ENCODE peak calls at places on chromosomes 11 and 22, in six cellular contexts. E is neuronal stem cell; K is stomach; H is psoas muscle; V is GM23338; L is effector memory CD4-positive, alpha-beta T cell. I is an unnamed sample.

GRCh38 chr22:29820941-29821789 is 16.9 kb downstream of the ASCC2 start:
- DNase-seq in E (no peak), K (peak), H (peak), V (no peak), L (no peak), I (peak)

GRCh38 chr22:23522642-23523251 is 57.3 kb downstream of the IGLL1 start:
- DNase-seq in E (no peak), K (no peak), H (peak), V (peak), L (no peak), I (peak)

GRCh38 chr11:134518616-134519389 is 106.8 kb upstream of the B3GAT1 start:
- DNase-seq in E (no peak), K (no peak), H (peak), V (no peak), L (no peak), I (no peak)

GRCh38 chr22:30008401-30008800 is 71.9 kb upstream of the HORMAD2 start:
- DNase-seq in E (no peak), K (no peak), H (no peak), V (no peak), L (no peak), I (no peak)

GRCh38 chr11:15720460-15720859 is 605.7 kb downstream of the INSC start:
- DNase-seq in E (no peak), K (no peak), H (no peak), V (no peak), L (no peak), I (no peak)

GRCh38 chr22:29994941-29995340 is 85.3 kb upstream of the HORMAD2 start:
- DNase-seq in E (no peak), K (no peak), H (no peak), V (no peak), L (no peak), I (no peak)

GRCh38 chr11:105081412-105082150 is 36.4 kb upstream of the CARD16 start:
- DNase-seq in E (no peak), K (no peak), H (no peak), V (peak), L (no peak), I (no peak)

GRCh38 chr11:6681505-6681904 is 1.6 kb downstream of the MRPL17 start:
- DNase-seq in E (no peak), K (no peak), H (no peak), V (no peak), L (no peak), I (no peak)

GRCh38 chr11:27116684-27117083 is 76.1 kb downstream of the BBOX1 start:
- DNase-seq in E (no peak), K (no peak), H (no peak), V (no peak), L (no peak), I (no peak)

GRCh38 chr11:46304605-46305004 is 27.1 kb downstream of the CREB3L1 start:
- DNase-seq in E (no peak), K (no peak), H (no peak), V (no peak), L (no peak), I (peak)

GRCh38 chr11:126647735-126648134 is 292.2 kb downstream of the ST3GAL4 start:
- DNase-seq in E (no peak), K (no peak), H (no peak), V (no peak), L (no peak), I (no peak)

GRCh38 chr11:126546191-126546590 is 190.7 kb downstream of the ST3GAL4 start:
- DNase-seq in E (no peak), K (no peak), H (no peak), V (no peak), L (no peak), I (no peak)

GRCh38 chr11:117143390-117143789 is 697 bp upstream of the PAFAH1B2 start:
- DNase-seq in E (peak), K (peak), H (peak), V (peak), L (no peak), I (peak)

GRCh38 chr11:14185461-14185860 is 173.5 kb downstream of the RRAS2 start:
- DNase-seq in E (no peak), K (no peak), H (no peak), V (no peak), L (no peak), I (no peak)

GRCh38 chr11:104106136-104106754 is 57.7 kb downstream of the PDGFD start:
- DNase-seq in E (no peak), K (no peak), H (no peak), V (no peak), L (no peak), I (no peak)

GRCh38 chr11:69475141-69475865 is 6.2 kb upstream of the LINC01488 start:
- DNase-seq in E (no peak), K (no peak), H (peak), V (no peak), L (no peak), I (peak)

GRCh38 chr11:69475866-69476714 is 5.4 kb upstream of the LINC01488 start:
- DNase-seq in E (no peak), K (no peak), H (peak), V (peak), L (no peak), I (peak)

GRCh38 chr11:69476715-69477025 is 4.8 kb upstream of the LINC01488 start:
- DNase-seq in E (no peak), K (no peak), H (peak), V (peak), L (no peak), I (no peak)

GRCh38 chr11:69474736-69475135 is 6.7 kb upstream of the LINC01488 start:
- DNase-seq in E (no peak), K (no peak), H (peak), V (no peak), L (no peak), I (no peak)

DNA sequence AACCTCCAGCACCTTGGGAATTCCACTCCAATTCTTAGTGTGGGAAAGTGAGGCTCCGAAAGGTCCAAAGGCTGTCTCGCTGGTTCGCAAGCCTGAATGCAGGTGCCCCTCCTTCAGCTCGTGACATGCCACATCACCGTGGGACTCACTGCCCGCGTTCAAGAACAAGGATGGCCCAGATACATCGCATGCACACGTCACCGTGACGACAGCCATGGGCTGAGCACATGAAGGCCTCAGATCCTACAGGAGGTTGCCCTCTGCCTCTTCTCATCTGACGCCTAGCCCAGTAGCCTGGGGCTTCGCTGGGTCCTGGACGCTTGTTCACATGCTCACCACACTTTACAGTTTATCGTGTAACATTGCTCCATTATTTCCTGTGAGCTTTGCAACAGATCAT is 4.4 kb upstream of the LINC01488 start:
- DNase-seq in E (no peak), K (no peak), H (peak), V (no peak), L (no peak), I (no peak)
- H3K27ac ChIP-seq in E (no peak), K (no peak), H (no peak), V (no peak), L (no peak), I (no peak)

GRCh38 chr22:36331912-36332622 is 55.7 kb downstream of the MYH9 start:
- DNase-seq in E (no peak), K (peak), H (peak), V (no peak), L (peak), I (peak)

GRCh38 chr22:36331306-36331911 is 56.4 kb downstream of the MYH9 start:
- DNase-seq in E (no peak), K (peak), H (peak), V (peak), L (peak), I (peak)

GRCh38 chr22:36333632-36334031 is 54.1 kb downstream of the MYH9 start:
- DNase-seq in E (no peak), K (peak), H (no peak), V (no peak), L (no peak), I (no peak)

GRCh38 chr22:36334081-36334831 is 53.5 kb downstream of the MYH9 start:
- DNase-seq in E (no peak), K (no peak), H (no peak), V (peak), L (no peak), I (peak)

DNA sequence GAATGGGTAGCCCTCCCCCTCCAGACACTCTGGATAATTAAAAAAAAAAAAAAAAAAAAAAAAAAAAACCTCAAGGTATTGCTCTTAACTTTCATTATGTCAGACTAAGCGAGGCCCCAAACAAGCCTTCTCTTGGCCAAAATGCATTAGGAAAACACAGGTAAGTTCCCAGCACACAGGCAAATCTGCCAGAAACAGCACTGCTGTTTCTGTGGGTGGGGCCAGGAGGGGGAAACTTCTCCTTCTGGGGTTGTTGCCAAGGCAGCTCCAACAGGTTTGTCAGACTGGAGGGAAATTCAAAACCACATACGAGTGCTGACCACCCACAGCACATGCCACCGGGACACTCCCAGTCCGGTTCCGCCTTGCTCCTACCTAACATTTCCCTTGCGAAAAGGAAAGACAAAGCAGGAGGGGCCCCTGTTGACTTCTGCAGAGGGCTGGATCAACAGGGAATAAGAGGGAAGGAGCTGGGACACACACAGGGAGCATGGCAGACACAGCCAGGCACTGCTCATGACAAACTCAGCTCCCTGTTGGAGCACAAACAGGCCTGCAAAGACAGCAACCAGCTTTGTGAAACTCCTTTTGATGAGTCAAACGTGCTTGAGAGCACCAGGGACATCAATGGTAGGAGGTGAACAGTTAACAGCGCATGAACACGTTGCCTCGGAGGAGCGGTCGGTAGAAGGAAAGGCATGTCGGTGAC is 55.0 kb downstream of the MYH9 start:
- DNase-seq in E (no peak), K (peak), H (no peak), V (no peak), L (peak), I (peak)
- H3K27ac ChIP-seq in E (peak), K (peak), H (peak), V (peak), L (peak), I (peak)

GRCh38 chr11:59818572-59818971 is 8.0 kb upstream of the MRPL16 start:
- DNase-seq in E (no peak), K (no peak), H (no peak), V (no peak), L (no peak), I (no peak)
- H3K27ac ChIP-seq in E (no peak), K (no peak), H (no peak), V (no peak), L (no peak), I (no peak)

GRCh38 chr22:47161631-47162030 is 399.2 kb downstream of the TBC1D22A start:
- DNase-seq in E (no peak), K (no peak), H (peak), V (no peak), L (no peak), I (peak)
- H3K27ac ChIP-seq in E (no peak), K (no peak), H (no peak), V (no peak), L (no peak), I (no peak)

GRCh38 chr11:59960502-59961381 is 3.1 kb upstream of the OOSP4A start:
- DNase-seq in E (no peak), K (peak), H (no peak), V (no peak), L (no peak), I (no peak)
- H3K27ac ChIP-seq in E (no peak), K (peak), H (no peak), V (no peak), L (no peak), I (peak)

GRCh38 chr22:35539910-35540599 is 576 bp upstream of the RASD2 start:
- DNase-seq in E (peak), K (peak), H (peak), V (peak), L (peak), I (peak)

GRCh38 chr22:35540600-35541253 is at the start of gene RASD2:
- DNase-seq in E (no peak), K (no peak), H (peak), V (peak), L (no peak), I (peak)

GRCh38 chr22:35538801-35539321 is 1.8 kb upstream of the RASD2 start:
- DNase-seq in E (no peak), K (no peak), H (no peak), V (peak), L (peak), I (no peak)

GRCh38 chr22:35541254-35541748 is 670 bp downstream of the RASD2 start:
- DNase-seq in E (no peak), K (peak), H (no peak), V (peak), L (no peak), I (peak)

DNA sequence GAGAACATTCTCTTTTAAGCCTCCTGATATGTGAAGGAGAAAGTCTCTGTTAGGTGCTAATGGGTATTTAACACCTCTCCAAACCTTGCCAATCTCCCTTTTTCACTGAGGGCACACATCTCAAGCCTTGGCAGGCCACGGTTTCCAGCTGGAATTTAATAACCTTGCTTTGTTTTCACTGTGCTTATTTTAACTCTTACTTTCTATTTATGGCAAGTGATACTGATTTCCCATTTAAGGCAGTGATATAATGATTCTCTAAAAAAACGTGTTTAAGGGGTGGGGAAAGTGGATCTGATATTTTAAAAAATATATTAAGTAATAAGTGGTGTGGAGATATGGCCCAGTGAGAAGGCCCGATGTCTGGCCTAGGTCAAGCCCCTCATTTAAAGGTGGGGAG is 1.1 kb upstream of the RASD2 start:
- DNase-seq in E (no peak), K (no peak), H (no peak), V (no peak), L (no peak), I (no peak)
- H3K27ac ChIP-seq in E (no peak), K (peak), H (peak), V (no peak), L (no peak), I (no peak)

GRCh38 chr11:86988351-86988881 is 33.2 kb upstream of the FZD4 start:
- DNase-seq in E (no peak), K (no peak), H (no peak), V (no peak), L (no peak), I (no peak)

GRCh38 chr11:86990520-86990919 is 35.3 kb upstream of the FZD4 start:
- DNase-seq in E (peak), K (no peak), H (no peak), V (peak), L (no peak), I (no peak)

GRCh38 chr11:86990079-86990478 is 34.9 kb upstream of the FZD4 start:
- DNase-seq in E (no peak), K (no peak), H (no peak), V (no peak), L (no peak), I (no peak)

GRCh38 chr11:86987687-86988086 is 32.5 kb upstream of the FZD4 start:
- DNase-seq in E (no peak), K (no peak), H (no peak), V (no peak), L (no peak), I (no peak)

DNA sequence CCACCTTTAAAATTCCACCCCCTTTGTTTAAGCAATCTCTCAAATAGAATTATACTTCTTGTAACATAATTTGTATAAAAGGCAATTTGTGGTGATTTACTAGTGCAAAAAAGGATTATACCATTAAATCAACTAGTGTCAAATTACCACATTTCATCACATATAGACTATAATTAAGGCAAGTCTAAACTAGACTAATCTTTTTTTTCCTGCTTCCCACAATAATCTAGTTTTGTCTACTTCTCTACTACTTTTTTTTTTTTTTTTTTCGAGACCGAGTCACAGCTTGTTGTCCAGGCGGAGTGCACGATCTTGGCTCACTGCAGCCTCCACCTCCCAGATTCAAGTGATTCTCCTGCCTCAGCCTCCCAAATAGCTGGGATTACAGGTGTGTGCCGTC is 36.1 kb upstream of the FZD4 start:
- DNase-seq in E (no peak), K (no peak), H (no peak), V (no peak), L (no peak), I (no peak)
- H3K27ac ChIP-seq in E (no peak), K (no peak), H (no peak), V (no peak), L (no peak), I (no peak)

GRCh38 chr11:130146797-130147196 is 12.8 kb upstream of the ST14 start:
- DNase-seq in E (no peak), K (no peak), H (no peak), V (no peak), L (peak), I (no peak)
- H3K27ac ChIP-seq in E (no peak), K (peak), H (no peak), V (no peak), L (no peak), I (peak)

GRCh38 chr11:2532704-2533641 is 88.2 kb downstream of the KCNQ1 start:
- DNase-seq in E (peak), K (peak), H (peak), V (peak), L (peak), I (peak)
- H3K27ac ChIP-seq in E (peak), K (peak), H (no peak), V (peak), L (no peak), I (no peak)

I was measured in right cardiac atrium.